ENCODE peak calls at places on chromosomes 2 and 18, in seven cellular contexts. One of them, this sample, is unnamed.
A peak's percentile ranks its signal among the peaks of the same experiment; 100 is the strongest.

GRCh38 chr2:239130041-239130440 is 270.8 kb downstream of the HDAC4 start:
- DNase-seq in HCT116: no peak
- DNase-seq in Karpas-422: no peak
- DNase-seq in GM23338: no peak
- DNase-seq in PC-9: no peak
- DNase-seq in SK-N-SH: no peak
- DNase-seq in GM23248: no peak
- DNase-seq in this sample: no peak

GRCh38 chr2:111209045-111209514 is 88.4 kb downstream of the BCL2L11 start:
- DNase-seq in HCT116: no peak
- DNase-seq in Karpas-422: no peak
- DNase-seq in GM23338: no peak
- DNase-seq in PC-9: no peak
- DNase-seq in SK-N-SH: no peak
- DNase-seq in GM23248: peak; percentile 51
- DNase-seq in this sample: peak; percentile 96

GRCh38 chr2:54318810-54319209 is 62.8 kb upstream of the TSPYL6 start:
- DNase-seq in HCT116: no peak
- DNase-seq in Karpas-422: no peak
- DNase-seq in GM23338: no peak
- DNase-seq in PC-9: no peak
- DNase-seq in SK-N-SH: no peak
- DNase-seq in GM23248: no peak
- DNase-seq in this sample: no peak

GRCh38 chr2:222535477-222535876 is 111.1 kb downstream of the SGPP2 start:
- DNase-seq in HCT116: no peak
- DNase-seq in Karpas-422: no peak
- DNase-seq in GM23338: no peak
- DNase-seq in PC-9: no peak
- DNase-seq in SK-N-SH: no peak
- DNase-seq in GM23248: no peak
- DNase-seq in this sample: no peak

GRCh38 chr2:69994166-69994565 is 32.7 kb upstream of the ASPRV1 start:
- DNase-seq in HCT116: no peak
- DNase-seq in Karpas-422: no peak
- DNase-seq in GM23338: no peak
- DNase-seq in PC-9: no peak
- DNase-seq in SK-N-SH: no peak
- DNase-seq in GM23248: no peak
- DNase-seq in this sample: no peak

GRCh38 chr2:134347756-134348155 is 93.9 kb downstream of the MGAT5 start:
- DNase-seq in HCT116: no peak
- DNase-seq in Karpas-422: no peak
- DNase-seq in GM23338: peak; percentile 6
- DNase-seq in PC-9: no peak
- DNase-seq in SK-N-SH: no peak
- DNase-seq in GM23248: peak; percentile 13
- DNase-seq in this sample: no peak

GRCh38 chr2:47720559-47720958 is 62.4 kb upstream of the MSH6 start:
- DNase-seq in HCT116: no peak
- DNase-seq in Karpas-422: no peak
- DNase-seq in GM23338: no peak
- DNase-seq in PC-9: no peak
- DNase-seq in SK-N-SH: no peak
- DNase-seq in GM23248: no peak
- DNase-seq in this sample: no peak

GRCh38 chr2:151299940-151300539 is 10.6 kb upstream of the NMI start:
- DNase-seq in HCT116: no peak
- DNase-seq in Karpas-422: no peak
- DNase-seq in GM23338: no peak
- DNase-seq in PC-9: no peak
- DNase-seq in SK-N-SH: no peak
- DNase-seq in GM23248: peak; percentile 15
- DNase-seq in this sample: no peak

GRCh38 chr2:129812071-129812470 is 167.4 kb upstream of the RAB6C start:
- DNase-seq in HCT116: no peak
- DNase-seq in Karpas-422: peak; percentile 86
- DNase-seq in GM23338: no peak
- DNase-seq in PC-9: no peak
- DNase-seq in SK-N-SH: no peak
- DNase-seq in GM23248: no peak
- DNase-seq in this sample: no peak

GRCh38 chr2:168338292-168338691 is 90.9 kb upstream of the STK39 start:
- DNase-seq in HCT116: no peak
- DNase-seq in Karpas-422: no peak
- DNase-seq in GM23338: peak; percentile 70
- DNase-seq in PC-9: peak; percentile 36
- DNase-seq in SK-N-SH: no peak
- DNase-seq in GM23248: no peak
- DNase-seq in this sample: no peak

GRCh38 chr18:9137168-9138066 is 836 bp downstream of the ANKRD12 start:
- DNase-seq in HCT116: peak; percentile 22
- DNase-seq in Karpas-422: peak; percentile 86
- DNase-seq in GM23338: peak; percentile 74
- DNase-seq in PC-9: peak; percentile 61
- DNase-seq in SK-N-SH: peak; percentile 90
- DNase-seq in GM23248: peak; percentile 93
- DNase-seq in this sample: peak; percentile 67

GRCh38 chr2:160376576-160376975 is 117.0 kb downstream of the RBMS1 start:
- DNase-seq in HCT116: no peak
- DNase-seq in Karpas-422: peak; percentile 7
- DNase-seq in GM23338: peak; percentile 34
- DNase-seq in PC-9: no peak
- DNase-seq in SK-N-SH: no peak
- DNase-seq in GM23248: peak; percentile 67
- DNase-seq in this sample: no peak

GRCh38 chr2:216029416-216030129 is 16.2 kb upstream of the MREG start:
- DNase-seq in HCT116: no peak
- DNase-seq in Karpas-422: no peak
- DNase-seq in GM23338: no peak
- DNase-seq in PC-9: no peak
- DNase-seq in SK-N-SH: no peak
- DNase-seq in GM23248: peak; percentile 59
- DNase-seq in this sample: no peak

GRCh38 chr2:78775291-78775690 is 250.2 kb upstream of the REG3G start:
- DNase-seq in HCT116: no peak
- DNase-seq in Karpas-422: no peak
- DNase-seq in GM23338: no peak
- DNase-seq in PC-9: no peak
- DNase-seq in SK-N-SH: no peak
- DNase-seq in GM23248: no peak
- DNase-seq in this sample: no peak

GRCh38 chr18:27921904-27922541 is 254.9 kb downstream of the CDH2 start:
- DNase-seq in HCT116: peak; percentile 32
- DNase-seq in Karpas-422: no peak
- DNase-seq in GM23338: peak; percentile 23
- DNase-seq in PC-9: peak; percentile 77
- DNase-seq in SK-N-SH: peak; percentile 3
- DNase-seq in GM23248: peak; percentile 49
- DNase-seq in this sample: no peak

GRCh38 chr2:216372761-216373291 is 543 bp upstream of the MARCHF4 start:
- DNase-seq in HCT116: no peak
- DNase-seq in Karpas-422: no peak
- DNase-seq in GM23338: no peak
- DNase-seq in PC-9: peak; percentile 81
- DNase-seq in SK-N-SH: no peak
- DNase-seq in GM23248: peak; percentile 88
- DNase-seq in this sample: no peak

GRCh38 chr2:27566628-27567027 is 16.2 kb upstream of the ZNF512 start:
- DNase-seq in HCT116: no peak
- DNase-seq in Karpas-422: no peak
- DNase-seq in GM23338: no peak
- DNase-seq in PC-9: no peak
- DNase-seq in SK-N-SH: no peak
- DNase-seq in GM23248: peak; percentile 82
- DNase-seq in this sample: no peak

GRCh38 chr2:7867858-7868257 is 814.0 kb upstream of the ID2 start:
- DNase-seq in HCT116: no peak
- DNase-seq in Karpas-422: peak; percentile 81
- DNase-seq in GM23338: no peak
- DNase-seq in PC-9: no peak
- DNase-seq in SK-N-SH: no peak
- DNase-seq in GM23248: no peak
- DNase-seq in this sample: no peak

GRCh38 chr2:27442282-27442980 is at the start of gene KRTCAP3:
- DNase-seq in HCT116: peak; percentile 42
- DNase-seq in Karpas-422: no peak
- DNase-seq in GM23338: peak; percentile 96
- DNase-seq in PC-9: peak; percentile 69
- DNase-seq in SK-N-SH: peak; percentile 58
- DNase-seq in GM23248: no peak
- DNase-seq in this sample: no peak

GRCh38 chr2:51344886-51345285 is 313.0 kb upstream of the NRXN1 start:
- DNase-seq in HCT116: no peak
- DNase-seq in Karpas-422: no peak
- DNase-seq in GM23338: no peak
- DNase-seq in PC-9: no peak
- DNase-seq in SK-N-SH: no peak
- DNase-seq in GM23248: no peak
- DNase-seq in this sample: no peak

DNA sequence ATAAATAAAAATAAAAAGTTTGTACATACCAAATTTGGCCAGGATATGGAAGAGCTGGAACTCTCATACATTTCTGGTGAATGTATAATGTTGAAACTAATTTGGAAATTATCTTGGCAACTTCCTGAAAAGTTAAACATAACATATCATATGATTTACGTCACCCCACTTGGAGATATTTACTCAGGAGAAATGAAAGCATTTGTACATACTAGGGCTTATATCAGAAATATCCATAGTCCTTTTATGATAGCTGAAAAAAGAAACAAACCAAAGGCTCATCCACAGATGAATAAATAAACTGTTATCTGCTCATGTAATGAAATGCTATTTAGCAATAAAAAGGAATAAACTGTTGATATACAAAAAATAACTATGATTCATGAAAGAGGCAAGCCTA is 318.2 kb upstream of the NRXN1 start:
- DNase-seq in HCT116: no peak
- DNase-seq in Karpas-422: no peak
- DNase-seq in GM23338: no peak
- DNase-seq in PC-9: no peak
- DNase-seq in SK-N-SH: no peak
- DNase-seq in GM23248: no peak
- DNase-seq in this sample: no peak
- H3K9me2 ChIP-seq in HCT116: no peaks in the 10 kb centered on the region
- H3K9me2 ChIP-seq in Karpas-422: no peaks in the 10 kb centered on the region
- H3K9me2 ChIP-seq in GM23338: no peaks in the 10 kb centered on the region
- H3K9me2 ChIP-seq in PC-9: no peaks in the 10 kb centered on the region
- H3K9me2 ChIP-seq in SK-N-SH: no peaks in the 10 kb centered on the region
- H3K9me2 ChIP-seq in GM23248: no peaks in the 10 kb centered on the region
- H3K9me2 ChIP-seq in this sample: no peaks in the 10 kb centered on the region

GRCh38 chr2:235611337-235611736 is 117.5 kb downstream of the AGAP1 start:
- DNase-seq in HCT116: no peak
- DNase-seq in Karpas-422: no peak
- DNase-seq in GM23338: no peak
- DNase-seq in PC-9: no peak
- DNase-seq in SK-N-SH: peak; percentile 46
- DNase-seq in GM23248: no peak
- DNase-seq in this sample: no peak

GRCh38 chr2:235609321-235609720 is 115.5 kb downstream of the AGAP1 start:
- DNase-seq in HCT116: no peak
- DNase-seq in Karpas-422: no peak
- DNase-seq in GM23338: no peak
- DNase-seq in PC-9: no peak
- DNase-seq in SK-N-SH: no peak
- DNase-seq in GM23248: no peak
- DNase-seq in this sample: no peak

GRCh38 chr2:235609746-235610145 is 115.9 kb downstream of the AGAP1 start:
- DNase-seq in HCT116: no peak
- DNase-seq in Karpas-422: no peak
- DNase-seq in GM23338: no peak
- DNase-seq in PC-9: no peak
- DNase-seq in SK-N-SH: no peak
- DNase-seq in GM23248: no peak
- DNase-seq in this sample: no peak

GRCh38 chr2:235611756-235612155 is 117.9 kb downstream of the AGAP1 start:
- DNase-seq in HCT116: no peak
- DNase-seq in Karpas-422: no peak
- DNase-seq in GM23338: no peak
- DNase-seq in PC-9: no peak
- DNase-seq in SK-N-SH: peak; percentile 37
- DNase-seq in GM23248: no peak
- DNase-seq in this sample: no peak

DNA sequence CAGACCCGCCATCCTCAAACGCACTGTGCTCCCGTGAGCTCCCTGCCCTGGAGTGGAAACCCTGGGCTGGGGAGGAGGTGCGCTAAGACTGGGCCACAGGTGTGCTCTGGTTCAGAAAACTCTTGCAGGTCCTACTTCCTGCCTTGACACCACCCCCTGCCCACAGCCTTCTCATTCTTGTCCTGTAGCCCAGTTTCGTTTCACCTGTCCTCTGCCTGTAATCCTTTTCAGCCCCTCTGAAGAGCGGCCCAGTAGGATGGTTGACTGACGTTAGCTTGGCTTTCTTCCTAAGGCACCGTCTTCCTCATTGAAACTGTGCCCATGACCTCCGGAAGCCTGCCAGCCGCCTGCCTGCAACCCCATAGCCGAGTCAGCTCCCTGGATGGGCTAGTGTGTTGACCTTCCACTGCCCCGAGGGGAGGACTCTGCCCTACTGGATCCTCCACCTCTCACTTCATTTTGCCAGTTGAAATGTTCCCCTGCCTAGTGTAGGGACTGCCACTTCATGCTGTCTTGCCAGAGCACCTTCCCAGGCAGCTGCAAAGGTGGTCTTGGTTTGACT is 116.9 kb downstream of the AGAP1 start:
- DNase-seq in HCT116: no peak
- DNase-seq in Karpas-422: no peak
- DNase-seq in GM23338: no peak
- DNase-seq in PC-9: no peak
- DNase-seq in SK-N-SH: no peak
- DNase-seq in GM23248: no peak
- DNase-seq in this sample: peak; percentile 82
- H3K4me1 ChIP-seq in HCT116: no peaks in the 10 kb centered on the region
- H3K4me1 ChIP-seq in Karpas-422: no peaks in the 10 kb centered on the region
- H3K4me1 ChIP-seq in GM23338: no peaks in the 10 kb centered on the region
- H3K4me1 ChIP-seq in PC-9: peaks cover 14% of the 10 kb centered on the region
- H3K4me1 ChIP-seq in SK-N-SH: peaks cover 47% of the 10 kb centered on the region
- H3K4me1 ChIP-seq in GM23248: peaks cover 50% of the 10 kb centered on the region
- H3K4me1 ChIP-seq in this sample: peaks cover 46% of the 10 kb centered on the region

GRCh38 chr2:179050735-179051134 is 798 bp upstream of the CCDC141 start:
- DNase-seq in HCT116: no peak
- DNase-seq in Karpas-422: no peak
- DNase-seq in GM23338: no peak
- DNase-seq in PC-9: no peak
- DNase-seq in SK-N-SH: no peak
- DNase-seq in GM23248: no peak
- DNase-seq in this sample: no peak
- H3K4me3 ChIP-seq in HCT116: no peak overlapping the region
- H3K4me3 ChIP-seq in Karpas-422: no peak overlapping the region
- H3K4me3 ChIP-seq in GM23338: peak overlapping the region; percentile 45
- H3K4me3 ChIP-seq in PC-9: no peak overlapping the region
- H3K4me3 ChIP-seq in SK-N-SH: no peak overlapping the region
- H3K4me3 ChIP-seq in GM23248: no peak overlapping the region
- H3K4me3 ChIP-seq in this sample: no peak overlapping the region

GRCh38 chr18:75189696-75190095 is 19.2 kb downstream of the PTGR3 start:
- DNase-seq in HCT116: no peak
- DNase-seq in Karpas-422: no peak
- DNase-seq in GM23338: no peak
- DNase-seq in PC-9: no peak
- DNase-seq in SK-N-SH: no peak
- DNase-seq in GM23248: no peak
- DNase-seq in this sample: no peak

GRCh38 chr18:75198046-75198445 is 10.9 kb downstream of the PTGR3 start:
- DNase-seq in HCT116: no peak
- DNase-seq in Karpas-422: no peak
- DNase-seq in GM23338: no peak
- DNase-seq in PC-9: no peak
- DNase-seq in SK-N-SH: no peak
- DNase-seq in GM23248: peak; percentile 56
- DNase-seq in this sample: no peak

GRCh38 chr18:75192899-75193298 is 16.0 kb downstream of the PTGR3 start:
- DNase-seq in HCT116: no peak
- DNase-seq in Karpas-422: no peak
- DNase-seq in GM23338: no peak
- DNase-seq in PC-9: no peak
- DNase-seq in SK-N-SH: no peak
- DNase-seq in GM23248: no peak
- DNase-seq in this sample: no peak
- H3K9me2 ChIP-seq in HCT116: no peaks in the 10 kb centered on the region
- H3K9me2 ChIP-seq in Karpas-422: no peaks in the 10 kb centered on the region
- H3K9me2 ChIP-seq in GM23338: no peaks in the 10 kb centered on the region
- H3K9me2 ChIP-seq in PC-9: no peaks in the 10 kb centered on the region
- H3K9me2 ChIP-seq in SK-N-SH: no peaks in the 10 kb centered on the region
- H3K9me2 ChIP-seq in GM23248: no peaks in the 10 kb centered on the region
- H3K9me2 ChIP-seq in this sample: no peaks in the 10 kb centered on the region